ENCODE peak calls at places on chromosomes 12 and 14, in four cellular contexts. I is cardiac fibroblast, P is HTR-8/SVneo, T is pons. E is an unnamed sample.

GRCh38 chr12:34219046-34219770 is 196.9 kb downstream of the ALG10 start:
- DNase-seq in I (no peak), P (no peak), T (no peak), E (no peak)

GRCh38 chr14:24051789-24052655 is at the start of gene CARMIL3:
- DNase-seq in I (peak; percentile 32), P (peak; percentile 39), T (peak; percentile 63), E (peak; percentile 63)

GRCh38 chr12:65631621-65632111 is 192.6 kb upstream of the HMGA2 start:
- DNase-seq in I (peak; percentile 100), P (peak; percentile 59), T (peak; percentile 44), E (peak; percentile 95)

GRCh38 chr12:2049604-2050540 is 2.9 kb upstream of the CACNA1C start:
- DNase-seq in I (no peak), P (no peak), T (no peak), E (no peak)

GRCh38 chr12:1855241-1855640 is 34.9 kb downstream of the LRTM2 start:
- DNase-seq in I (peak; percentile 31), P (no peak), T (no peak), E (no peak)

GRCh38 chr12:2163172-2163927 is 110.6 kb downstream of the CACNA1C start:
- DNase-seq in I (peak; percentile 89), P (no peak), T (peak; percentile 32), E (peak; percentile 26)

GRCh38 chr12:125271850-125272249 is 206.6 kb downstream of the AACS start:
- DNase-seq in I (no peak), P (no peak), T (no peak), E (no peak)

GRCh38 chr14:21268612-21269251 is 510 bp downstream of the HNRNPC start:
- DNase-seq in I (peak; percentile 78), P (no peak), T (peak; percentile 63), E (peak; percentile 83)

GRCh38 chr12:105317453-105317852 is 13.0 kb upstream of the C12orf75 start:
- DNase-seq in I (peak; percentile 64), P (no peak), T (no peak), E (no peak)

GRCh38 chr14:95128140-95128539 is 29.2 kb downstream of the DICER1 start:
- DNase-seq in I (no peak), P (no peak), T (no peak), E (no peak)

GRCh38 chr12:112305951-112306350 is 76.3 kb downstream of the HECTD4 start:
- DNase-seq in I (no peak), P (no peak), T (no peak), E (no peak)